ENCODE peak calls at places on chromosomes 1 and 21, in ten cellular contexts. E is CD4-positive, alpha-beta memory T cell; P is IMR-90; N is heart left ventricle; C is thoracic aorta; G is GM23248; I is aorta; J is esophagus squamous epithelium; T is HepG2; X is neuronal stem cell. M is an unnamed sample.

GRCh38 chr1:94299627-94300552 is 62.5 kb upstream of the ARHGAP29 start:
- DNase-seq in N (peak; percentile 52), X (peak; percentile 14), P (peak; percentile 49), I (no peak), J (no peak), C (no peak), G (peak; percentile 71), T (peak; percentile 41), E (no peak), M (peak; percentile 24)

GRCh38 chr1:151416231-151416630 is 16.9 kb downstream of the PSMB4 start:
- DNase-seq in P (peak; percentile 87), J (no peak), E (no peak), T (no peak), C (no peak), X (no peak), G (peak; percentile 82), I (peak; percentile 49), N (no peak), M (no peak)

GRCh38 chr1:31762726-31763670 is 1.1 kb downstream of the ADGRB2 start:
- DNase-seq in E (peak; percentile 65), X (peak; percentile 72), J (no peak), C (no peak), N (peak; percentile 61), G (peak; percentile 76), P (peak; percentile 27), T (peak; percentile 28), I (peak; percentile 73), M (peak; percentile 72)

GRCh38 chr21:37264808-37265207 is 2.3 kb downstream of the VPS26C start:
- DNase-seq in X (no peak), J (no peak), P (no peak), E (no peak), N (no peak), T (no peak), C (no peak), G (peak; percentile 23), I (no peak), M (no peak)

GRCh38 chr21:29095203-29095602 is 21.8 kb upstream of the CCT8 start:
- DNase-seq in I (no peak), E (no peak), N (no peak), T (no peak), C (no peak), P (no peak), G (no peak), X (no peak), J (no peak), M (no peak)

GRCh38 chr1:237146247-237146646 is 104.3 kb downstream of the RYR2 start:
- DNase-seq in J (no peak), G (no peak), T (no peak), I (no peak), N (peak; percentile 27), P (peak; percentile 16), C (peak; percentile 11), E (no peak), X (no peak), M (no peak)

GRCh38 chr21:41162111-41162510 is 5.8 kb upstream of the BACE2 start:
- DNase-seq in X (no peak), E (no peak), G (no peak), T (no peak), P (no peak), C (no peak), N (no peak), I (no peak), J (no peak), M (no peak)

GRCh38 chr1:112544011-112544688 is 35.4 kb downstream of the WNT2B start:
- DNase-seq in E (no peak), I (no peak), P (peak; percentile 95), J (no peak), T (peak; percentile 41), X (no peak), G (peak; percentile 94), C (no peak), N (no peak), M (no peak)

GRCh38 chr21:34526618-34527290 is 14.7 kb upstream of the KCNE1 start:
- DNase-seq in C (peak; percentile 50), T (peak; percentile 96), J (no peak), P (peak; percentile 100), E (no peak), I (peak; percentile 85), N (peak; percentile 86), G (peak; percentile 99), X (peak; percentile 54), M (no peak)

GRCh38 chr1:43800801-43801200 is 93.5 kb downstream of the ST3GAL3 start:
- DNase-seq in C (no peak), X (no peak), J (no peak), T (no peak), P (no peak), I (no peak), G (no peak), E (no peak), N (no peak), M (no peak)

GRCh38 chr1:68470388-68470970 is 20.7 kb upstream of the RPE65 start:
- DNase-seq in P (peak; percentile 41), J (no peak), N (no peak), X (no peak), I (no peak), G (peak; percentile 57), C (no peak), T (peak; percentile 3), E (no peak), M (no peak)

GRCh38 chr1:245074232-245074747 is 80.5 kb upstream of the KIF26B start:
- DNase-seq in J (no peak), E (no peak), P (peak; percentile 74), X (peak; percentile 15), N (no peak), I (no peak), G (peak; percentile 46), T (no peak), C (no peak), M (no peak)

GRCh38 chr1:9476790-9477463 is 62.3 kb upstream of the SLC25A33 start:
- DNase-seq in G (peak; percentile 61), N (no peak), I (no peak), C (no peak), T (no peak), E (no peak), X (no peak), P (peak; percentile 40), J (no peak), M (no peak)

GRCh38 chr1:11649237-11649623 is 5.0 kb downstream of the FBXO2 start:
- DNase-seq in C (no peak), J (no peak), T (no peak), X (no peak), G (no peak), N (no peak), I (no peak), E (no peak), P (no peak), M (no peak)

GRCh38 chr1:90417139-90417538 is 300.0 kb downstream of the BARHL2 start:
- DNase-seq in T (no peak), E (no peak), G (no peak), X (no peak), C (no peak), N (no peak), J (no peak), P (no peak), I (no peak), M (no peak)

GRCh38 chr1:234963180-234963903 is 165.3 kb downstream of the TOMM20 start:
- DNase-seq in P (peak; percentile 95), T (peak; percentile 99), E (peak; percentile 85), C (no peak), G (peak; percentile 97), J (peak; percentile 60), I (peak; percentile 94), N (peak; percentile 84), X (no peak), M (peak; percentile 76)
- H3K4me1 ChIP-seq in P (peaks cover 21% of the 10 kb centered on the region), T (peaks cover 78% of the 10 kb centered on the region), E (peaks cover 72% of the 10 kb centered on the region), C (peaks cover 51% of the 10 kb centered on the region), G (peaks cover 34% of the 10 kb centered on the region), J (peaks cover 25% of the 10 kb centered on the region), I (peaks cover 3% of the 10 kb centered on the region), N (peaks cover 9% of the 10 kb centered on the region), X (peaks cover 17% of the 10 kb centered on the region), M (peaks cover 20% of the 10 kb centered on the region)

DNA sequence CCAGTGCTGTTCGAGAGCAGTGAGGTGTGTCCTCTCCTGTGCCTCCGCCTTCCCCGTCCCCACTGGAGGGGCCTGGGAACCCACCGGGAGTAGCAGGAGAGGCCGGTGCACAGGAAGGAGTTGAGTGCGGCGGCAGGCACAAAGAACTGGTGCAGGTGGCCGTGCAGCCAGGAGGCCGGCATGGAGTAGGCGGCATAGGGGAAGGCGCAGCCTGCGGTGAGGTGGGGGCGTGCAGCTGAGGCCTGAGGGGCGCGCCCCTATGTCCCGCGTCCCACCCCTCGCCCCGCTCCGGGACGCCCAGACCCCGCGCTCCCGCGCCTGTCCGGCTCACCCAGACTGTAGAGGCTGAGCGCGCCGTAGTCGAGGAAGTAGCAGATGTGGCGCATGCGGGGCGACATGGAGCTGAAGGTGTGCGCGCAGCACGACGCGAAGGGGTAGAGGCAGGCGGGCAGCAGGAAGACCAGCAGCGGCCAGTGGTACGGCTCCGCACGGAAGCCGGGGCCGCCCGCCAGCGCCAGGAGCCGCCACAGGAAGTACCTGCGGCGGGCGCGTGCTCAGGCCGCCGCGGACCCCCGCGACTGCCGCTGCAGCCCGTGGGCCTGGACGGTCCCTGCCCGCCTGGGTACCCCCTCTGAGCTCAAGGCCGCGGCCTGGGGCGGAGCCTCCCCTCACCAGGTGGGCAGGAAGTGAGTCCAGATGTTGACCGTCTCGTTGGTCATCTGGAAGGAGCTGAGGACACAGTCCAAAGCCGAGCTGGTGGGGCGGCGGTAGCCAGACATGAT is 2.2 kb downstream of the PAQR6 start:
- DNase-seq in P (no peak), X (no peak), E (peak; percentile 35), G (peak; percentile 43), T (no peak), N (no peak), I (no peak), J (no peak), C (no peak), M (no peak)
- H3K4me3 ChIP-seq in P (peak overlapping the region; percentile 29), X (no peak overlapping the region), E (peak overlapping the region; percentile 58), G (peak overlapping the region; percentile 32), T (peak overlapping the region; percentile 65), N (peak overlapping the region; percentile 28), I (no peak overlapping the region), J (peak overlapping the region; percentile 23), C (peak overlapping the region; percentile 50), M (peak overlapping the region; percentile 36)

GRCh38 chr1:42504535-42505128 is 41.5 kb downstream of the CCDC30 start:
- DNase-seq in P (no peak), X (no peak), N (no peak), C (no peak), I (no peak), E (no peak), G (no peak), J (no peak), T (no peak), M (no peak)

DNA sequence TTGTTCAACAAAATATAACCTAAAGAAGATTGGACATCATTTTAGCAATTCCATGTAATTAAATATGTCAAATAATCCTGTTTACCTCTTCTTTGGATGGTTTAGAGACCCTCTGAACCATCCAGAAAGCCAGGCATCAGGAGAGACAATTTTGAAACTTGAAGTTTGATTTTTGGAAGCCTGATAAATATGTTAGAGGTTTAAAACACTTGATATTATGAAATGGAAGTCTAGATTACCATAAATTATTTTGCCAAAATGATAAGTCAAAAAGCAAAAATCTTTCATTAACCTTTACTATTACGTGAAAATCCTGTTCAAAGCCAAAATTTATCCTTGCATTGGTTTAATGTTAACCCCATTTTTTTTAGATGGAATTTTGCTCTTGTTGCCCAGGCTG is 43.5 kb downstream of the CCDC30 start:
- DNase-seq in T (no peak), C (no peak), I (no peak), G (no peak), N (no peak), X (no peak), P (no peak), E (no peak), J (no peak), M (no peak)
- H3K9me3 ChIP-seq in T (peaks cover 31% of the 10 kb centered on the region), C (peaks cover 19% of the 10 kb centered on the region), I (peaks cover 1% of the 10 kb centered on the region), G (peaks cover 8% of the 10 kb centered on the region), N (peaks cover 10% of the 10 kb centered on the region), X (peaks cover 23% of the 10 kb centered on the region), P (peaks cover 14% of the 10 kb centered on the region), E (no peaks in the 10 kb centered on the region), J (peaks cover 98% of the 10 kb centered on the region), M (peaks cover 36% of the 10 kb centered on the region)

GRCh38 chr1:27570383-27570755 is 33.6 kb downstream of the AHDC1 start:
- DNase-seq in P (no peak), G (no peak), T (no peak), X (no peak), J (no peak), E (no peak), N (no peak), I (no peak), C (no peak), M (no peak)
- H3K4me1 ChIP-seq in P (peaks cover 63% of the 10 kb centered on the region), G (peaks cover 43% of the 10 kb centered on the region), T (peaks cover 95% of the 10 kb centered on the region), X (peaks cover 79% of the 10 kb centered on the region), J (peaks cover 85% of the 10 kb centered on the region), E (peaks cover 20% of the 10 kb centered on the region), N (peaks cover 40% of the 10 kb centered on the region), I (peaks cover 3% of the 10 kb centered on the region), C (peaks cover 96% of the 10 kb centered on the region), M (peaks cover 85% of the 10 kb centered on the region)

M was measured in heart right ventricle.